ENCODE peak calls at places on chromosome 12, in six cellular contexts. One of them, this sample, is unnamed.

GRCh38 chr12:132873724-132874123 is 13.7 kb downstream of the CHFR start:
- ATAC-seq in HepG2: no peak
- ATAC-seq in A549: no peak
- ATAC-seq in K562: no peak
- ATAC-seq in GM12878: no peak
- ATAC-seq in upper lobe of left lung: no peak
- ATAC-seq in this sample: no peak

GRCh38 chr12:113957627-113958026 is 8.5 kb downstream of the RBM19 start:
- ATAC-seq in HepG2: no peak
- ATAC-seq in A549: no peak
- ATAC-seq in K562: no peak
- ATAC-seq in GM12878: no peak
- ATAC-seq in upper lobe of left lung: no peak
- ATAC-seq in this sample: no peak

GRCh38 chr12:31106101-31106803 is 32.6 kb downstream of the DDX11 start:
- ATAC-seq in HepG2: no peak
- ATAC-seq in A549: peak
- ATAC-seq in K562: peak
- ATAC-seq in GM12878: peak
- ATAC-seq in upper lobe of left lung: no peak
- ATAC-seq in this sample: no peak

GRCh38 chr12:26651566-26652188 is 181.3 kb downstream of the ITPR2 start:
- ATAC-seq in HepG2: peak
- ATAC-seq in A549: peak
- ATAC-seq in K562: peak
- ATAC-seq in GM12878: peak
- ATAC-seq in upper lobe of left lung: peak
- ATAC-seq in this sample: peak

GRCh38 chr12:119069029-119069731 is 87.8 kb downstream of the SRRM4 start:
- ATAC-seq in HepG2: no peak
- ATAC-seq in A549: no peak
- ATAC-seq in K562: no peak
- ATAC-seq in GM12878: no peak
- ATAC-seq in upper lobe of left lung: no peak
- ATAC-seq in this sample: no peak

GRCh38 chr12:69523433-69524330 is 53.5 kb downstream of the FRS2 start:
- ATAC-seq in HepG2: no peak
- ATAC-seq in A549: no peak
- ATAC-seq in K562: no peak
- ATAC-seq in GM12878: no peak
- ATAC-seq in upper lobe of left lung: no peak
- ATAC-seq in this sample: peak

GRCh38 chr12:130051900-130052299 is 110.4 kb upstream of the FZD10 start:
- ATAC-seq in HepG2: no peak
- ATAC-seq in A549: no peak
- ATAC-seq in K562: no peak
- ATAC-seq in GM12878: no peak
- ATAC-seq in upper lobe of left lung: no peak
- ATAC-seq in this sample: no peak

GRCh38 chr12:68163546-68164210 is 4.1 kb upstream of the IFNG start:
- ATAC-seq in HepG2: no peak
- ATAC-seq in A549: no peak
- ATAC-seq in K562: no peak
- ATAC-seq in GM12878: peak
- ATAC-seq in upper lobe of left lung: no peak
- ATAC-seq in this sample: no peak

GRCh38 chr12:77845831-77846230 is 15.1 kb downstream of the NAV3 start:
- ATAC-seq in HepG2: no peak
- ATAC-seq in A549: no peak
- ATAC-seq in K562: no peak
- ATAC-seq in GM12878: no peak
- ATAC-seq in upper lobe of left lung: no peak
- ATAC-seq in this sample: no peak

GRCh38 chr12:56143870-56144269 is 8.5 kb upstream of the MYL6B start:
- ATAC-seq in HepG2: no peak
- ATAC-seq in A549: no peak
- ATAC-seq in K562: no peak
- ATAC-seq in GM12878: no peak
- ATAC-seq in upper lobe of left lung: peak
- ATAC-seq in this sample: peak

GRCh38 chr12:6430990-6431353 is 13.8 kb upstream of the CD27 start:
- ATAC-seq in HepG2: no peak
- ATAC-seq in A549: peak
- ATAC-seq in K562: no peak
- ATAC-seq in GM12878: no peak
- ATAC-seq in upper lobe of left lung: no peak
- ATAC-seq in this sample: no peak

GRCh38 chr12:111322336-111323250 is 46.3 kb downstream of the PHETA1 start:
- ATAC-seq in HepG2: no peak
- ATAC-seq in A549: peak
- ATAC-seq in K562: peak
- ATAC-seq in GM12878: no peak
- ATAC-seq in upper lobe of left lung: peak
- ATAC-seq in this sample: no peak

GRCh38 chr12:121792607-121793500 is 634 bp downstream of the RHOF start:
- ATAC-seq in HepG2: peak
- ATAC-seq in A549: peak
- ATAC-seq in K562: no peak
- ATAC-seq in GM12878: peak
- ATAC-seq in upper lobe of left lung: no peak
- ATAC-seq in this sample: no peak

GRCh38 chr12:80590085-80590484 is 117.3 kb upstream of the MYF6 start:
- ATAC-seq in HepG2: no peak
- ATAC-seq in A549: no peak
- ATAC-seq in K562: no peak
- ATAC-seq in GM12878: no peak
- ATAC-seq in upper lobe of left lung: no peak
- ATAC-seq in this sample: no peak

GRCh38 chr12:62684586-62685295 is 218.1 kb downstream of the MON2 start:
- ATAC-seq in HepG2: no peak
- ATAC-seq in A549: no peak
- ATAC-seq in K562: no peak
- ATAC-seq in GM12878: no peak
- ATAC-seq in upper lobe of left lung: peak
- ATAC-seq in this sample: peak

GRCh38 chr12:10600988-10601387 is 12.4 kb downstream of the MAGOHB start:
- ATAC-seq in HepG2: no peak
- ATAC-seq in A549: no peak
- ATAC-seq in K562: no peak
- ATAC-seq in GM12878: no peak
- ATAC-seq in upper lobe of left lung: no peak
- ATAC-seq in this sample: no peak

GRCh38 chr12:52214421-52214802 is 18.6 kb upstream of the KRT7 start:
- ATAC-seq in HepG2: no peak
- ATAC-seq in A549: no peak
- ATAC-seq in K562: no peak
- ATAC-seq in GM12878: peak
- ATAC-seq in upper lobe of left lung: no peak
- ATAC-seq in this sample: no peak

GRCh38 chr12:72228424-72228823 is 43.7 kb upstream of the TRHDE start:
- ATAC-seq in HepG2: no peak
- ATAC-seq in A549: no peak
- ATAC-seq in K562: no peak
- ATAC-seq in GM12878: no peak
- ATAC-seq in upper lobe of left lung: no peak
- ATAC-seq in this sample: no peak

GRCh38 chr12:69329669-69330428 is 18.3 kb upstream of the LYZ start:
- ATAC-seq in HepG2: peak
- ATAC-seq in A549: peak
- ATAC-seq in K562: peak
- ATAC-seq in GM12878: peak
- ATAC-seq in upper lobe of left lung: no peak
- ATAC-seq in this sample: no peak

GRCh38 chr12:132407525-132407924 is 78.1 kb upstream of the GALNT9 start:
- ATAC-seq in HepG2: no peak
- ATAC-seq in A549: no peak
- ATAC-seq in K562: peak
- ATAC-seq in GM12878: no peak
- ATAC-seq in upper lobe of left lung: no peak
- ATAC-seq in this sample: no peak

GRCh38 chr12:26768611-26769603 is 64.1 kb downstream of the ITPR2 start:
- ATAC-seq in HepG2: peak
- ATAC-seq in A549: peak
- ATAC-seq in K562: no peak
- ATAC-seq in GM12878: peak
- ATAC-seq in upper lobe of left lung: peak
- ATAC-seq in this sample: no peak

GRCh38 chr12:122062832-122063690 is 15.5 kb upstream of the MLXIP start:
- ATAC-seq in HepG2: peak
- ATAC-seq in A549: peak
- ATAC-seq in K562: peak
- ATAC-seq in GM12878: no peak
- ATAC-seq in upper lobe of left lung: peak
- ATAC-seq in this sample: peak

DNA sequence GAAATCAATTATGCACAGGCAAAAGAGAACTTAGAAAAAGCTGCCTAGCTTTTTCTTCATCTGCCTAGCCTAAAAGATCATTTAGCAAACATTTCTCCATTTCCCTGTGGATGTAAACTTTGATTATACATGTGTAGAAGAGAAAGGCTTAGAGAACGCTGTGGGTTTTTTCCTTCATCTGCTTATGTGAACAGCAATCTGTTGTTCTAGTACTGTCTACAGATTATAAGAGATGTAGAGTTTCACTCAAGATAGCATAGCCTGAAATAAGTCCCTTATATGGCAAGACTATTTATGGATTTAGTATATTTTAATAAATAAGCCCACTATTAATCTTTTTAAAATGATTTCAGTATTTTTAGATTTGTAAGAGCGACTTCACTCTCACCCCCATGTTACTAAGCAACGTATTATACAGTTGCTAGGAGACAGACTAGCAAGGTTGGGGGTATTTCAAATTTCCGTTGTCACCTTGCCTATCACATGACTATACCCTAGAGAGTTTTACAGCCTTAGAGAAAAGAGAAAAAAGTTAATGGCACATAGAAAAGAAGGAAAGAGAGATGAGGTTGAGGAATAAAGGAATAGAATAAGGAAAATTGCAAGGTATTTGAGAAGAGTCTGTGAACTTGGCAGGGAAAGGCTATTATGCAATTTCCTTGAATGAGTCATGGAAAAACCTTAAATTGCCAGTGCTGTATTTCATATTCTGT is 12.2 kb upstream of the TUBA1A start:
- ATAC-seq in HepG2: no peak
- ATAC-seq in A549: peak
- ATAC-seq in K562: peak
- ATAC-seq in GM12878: peak
- ATAC-seq in upper lobe of left lung: peak
- ATAC-seq in this sample: peak
- TF ChIP-seq EP300 in HepG2: no peak
- TF ChIP-seq EP300 in A549: no peak
- TF ChIP-seq EP300 in K562: peak
- TF ChIP-seq EP300 in GM12878: no peak
- TF ChIP-seq EP300 in upper lobe of left lung: no peak
- TF ChIP-seq EP300 in this sample: no peak

GRCh38 chr12:64451687-64452558 is at the start of gene TBK1:
- ATAC-seq in HepG2: peak
- ATAC-seq in A549: peak
- ATAC-seq in K562: peak
- ATAC-seq in GM12878: peak
- ATAC-seq in upper lobe of left lung: peak
- ATAC-seq in this sample: peak
- TF ChIP-seq EP300 in HepG2: no peak
- TF ChIP-seq EP300 in A549: no peak
- TF ChIP-seq EP300 in K562: no peak
- TF ChIP-seq EP300 in GM12878: no peak
- TF ChIP-seq EP300 in upper lobe of left lung: no peak
- TF ChIP-seq EP300 in this sample: no peak

GRCh38 chr12:11882301-11883019 is 188.3 kb upstream of the BCL2L14 start:
- ATAC-seq in HepG2: no peak
- ATAC-seq in A549: no peak
- ATAC-seq in K562: no peak
- ATAC-seq in GM12878: peak
- ATAC-seq in upper lobe of left lung: no peak
- ATAC-seq in this sample: no peak
- TF ChIP-seq EP300 in HepG2: no peak
- TF ChIP-seq EP300 in A549: no peak
- TF ChIP-seq EP300 in K562: no peak
- TF ChIP-seq EP300 in GM12878: no peak
- TF ChIP-seq EP300 in upper lobe of left lung: no peak
- TF ChIP-seq EP300 in this sample: no peak

GRCh38 chr12:57693659-57694458 is at the start of gene OS9:
- ATAC-seq in HepG2: peak
- ATAC-seq in A549: peak
- ATAC-seq in K562: peak
- ATAC-seq in GM12878: peak
- ATAC-seq in upper lobe of left lung: peak
- ATAC-seq in this sample: peak
- TF ChIP-seq EP300 in HepG2: no peak
- TF ChIP-seq EP300 in A549: no peak
- TF ChIP-seq EP300 in K562: no peak
- TF ChIP-seq EP300 in GM12878: no peak
- TF ChIP-seq EP300 in upper lobe of left lung: no peak
- TF ChIP-seq EP300 in this sample: no peak

GRCh38 chr12:89350661-89351488 is 1.4 kb downstream of the DUSP6 start:
- ATAC-seq in HepG2: no peak
- ATAC-seq in A549: no peak
- ATAC-seq in K562: no peak
- ATAC-seq in GM12878: no peak
- ATAC-seq in upper lobe of left lung: no peak
- ATAC-seq in this sample: no peak

GRCh38 chr12:89350260-89350659 is 2.0 kb downstream of the DUSP6 start:
- ATAC-seq in HepG2: no peak
- ATAC-seq in A549: no peak
- ATAC-seq in K562: no peak
- ATAC-seq in GM12878: no peak
- ATAC-seq in upper lobe of left lung: no peak
- ATAC-seq in this sample: no peak

GRCh38 chr12:89348894-89349669 is 3.2 kb downstream of the DUSP6 start:
- ATAC-seq in HepG2: no peak
- ATAC-seq in A549: no peak
- ATAC-seq in K562: no peak
- ATAC-seq in GM12878: no peak
- ATAC-seq in upper lobe of left lung: no peak
- ATAC-seq in this sample: no peak

GRCh38 chr12:89351489-89352241 is 636 bp downstream of the DUSP6 start:
- ATAC-seq in HepG2: no peak
- ATAC-seq in A549: peak
- ATAC-seq in K562: no peak
- ATAC-seq in GM12878: peak
- ATAC-seq in upper lobe of left lung: peak
- ATAC-seq in this sample: peak

DNA sequence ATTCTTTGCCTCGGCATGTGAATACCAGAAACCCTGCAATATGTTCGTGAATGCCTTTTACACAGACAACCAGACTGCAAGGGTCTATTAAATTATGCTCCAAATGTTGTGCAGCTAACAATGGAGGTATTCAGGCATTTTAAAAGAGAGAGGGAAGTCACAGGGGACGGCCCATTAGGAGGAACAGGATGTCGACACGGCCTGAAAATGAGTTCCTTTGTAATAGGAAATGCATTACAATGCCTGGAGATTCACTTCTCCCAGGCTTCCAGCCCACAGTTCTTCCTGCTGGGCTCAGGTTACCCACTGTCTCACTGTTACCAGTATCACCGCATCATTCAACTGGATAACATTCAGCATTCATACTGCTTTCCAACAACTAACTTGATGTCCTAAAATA is 2.5 kb downstream of the DUSP6 start:
- ATAC-seq in HepG2: no peak
- ATAC-seq in A549: no peak
- ATAC-seq in K562: no peak
- ATAC-seq in GM12878: no peak
- ATAC-seq in upper lobe of left lung: no peak
- ATAC-seq in this sample: no peak
- TF ChIP-seq EP300 in HepG2: no peak
- TF ChIP-seq EP300 in A549: no peak
- TF ChIP-seq EP300 in K562: no peak
- TF ChIP-seq EP300 in GM12878: no peak
- TF ChIP-seq EP300 in upper lobe of left lung: no peak
- TF ChIP-seq EP300 in this sample: no peak

This sample was measured in gastroesophageal sphincter.